ENCODE peak calls at places on chromosomes 12 and 14, in five cellular contexts. W is small intestine, R is right atrium auricular region, O is dorsolateral prefrontal cortex, G is mesendoderm. C is an unnamed sample. For H3K27me3, the result is how much of the 10 kb centered on the place peaks cover.

GRCh38 chr14:50832935-50833607 is 2.1 kb upstream of the NIN start:
- DNase-seq in W (no peak), R (no peak), O (no peak), G (no peak), C (no peak)

GRCh38 chr14:24430682-24431568 is 1.2 kb downstream of the KHNYN start:
- DNase-seq in W (no peak), R (peak), O (no peak), G (peak), C (peak)

GRCh38 chr14:32330356-32331226 is 1.5 kb downstream of the AKAP6 start:
- DNase-seq in W (no peak), R (no peak), O (no peak), G (no peak), C (no peak)

GRCh38 chr12:27468241-27468640 is 21.7 kb downstream of the SMCO2 start:
- DNase-seq in W (peak), R (no peak), O (no peak), G (no peak), C (no peak)

GRCh38 chr12:111238075-111238734 is 130.7 kb downstream of the PHETA1 start:
- DNase-seq in W (no peak), R (no peak), O (no peak), G (no peak), C (no peak)

GRCh38 chr14:83940253-83940652 is 1589.7 kb upstream of the FLRT2 start:
- DNase-seq in W (no peak), R (no peak), O (no peak), G (peak), C (no peak)

GRCh38 chr14:83384253-83384652 is 1850.6 kb upstream of the SEL1L start:
- DNase-seq in W (no peak), R (no peak), O (no peak), G (no peak), C (no peak)

GRCh38 chr14:99722741-99723140 is 38.6 kb downstream of the CYP46A1 start:
- DNase-seq in W (no peak), R (peak), O (peak), G (no peak), C (no peak)

GRCh38 chr14:65794674-65795279 is 382.2 kb downstream of the FUT8 start:
- DNase-seq in W (no peak), R (no peak), O (no peak), G (no peak), C (no peak)

GRCh38 chr12:57569858-57570257 is 20.0 kb downstream of the KIF5A start:
- DNase-seq in W (no peak), R (no peak), O (no peak), G (no peak), C (no peak)
- H3K27me3 ChIP-seq in W (under half), R (under half), O (under half), G (under half), C (under half)

DNA sequence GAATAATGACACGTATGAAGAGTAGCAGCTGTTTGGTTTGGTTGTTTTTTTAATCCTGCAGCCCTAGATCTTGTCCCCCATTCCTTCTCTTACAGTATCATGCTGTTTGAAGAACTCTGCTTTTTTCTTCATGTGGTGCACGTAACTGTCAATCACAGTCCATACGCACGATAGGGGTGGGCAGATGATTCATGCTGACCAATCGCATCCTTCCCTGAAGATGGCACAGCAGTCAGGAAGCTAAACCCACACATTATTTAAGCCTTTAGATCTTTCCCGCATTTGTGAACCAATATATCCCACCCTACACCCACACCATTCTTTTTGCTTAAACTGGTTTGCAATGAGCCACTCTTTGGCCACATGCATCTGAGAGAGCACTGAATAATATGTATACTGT is 158.9 kb upstream of the PLEKHA5 start:
- DNase-seq in W (no peak), R (no peak), O (no peak), G (peak), C (no peak)
- H3K27ac ChIP-seq in W (no peak), R (no peak), O (no peak), G (no peak), C (no peak)

DNA sequence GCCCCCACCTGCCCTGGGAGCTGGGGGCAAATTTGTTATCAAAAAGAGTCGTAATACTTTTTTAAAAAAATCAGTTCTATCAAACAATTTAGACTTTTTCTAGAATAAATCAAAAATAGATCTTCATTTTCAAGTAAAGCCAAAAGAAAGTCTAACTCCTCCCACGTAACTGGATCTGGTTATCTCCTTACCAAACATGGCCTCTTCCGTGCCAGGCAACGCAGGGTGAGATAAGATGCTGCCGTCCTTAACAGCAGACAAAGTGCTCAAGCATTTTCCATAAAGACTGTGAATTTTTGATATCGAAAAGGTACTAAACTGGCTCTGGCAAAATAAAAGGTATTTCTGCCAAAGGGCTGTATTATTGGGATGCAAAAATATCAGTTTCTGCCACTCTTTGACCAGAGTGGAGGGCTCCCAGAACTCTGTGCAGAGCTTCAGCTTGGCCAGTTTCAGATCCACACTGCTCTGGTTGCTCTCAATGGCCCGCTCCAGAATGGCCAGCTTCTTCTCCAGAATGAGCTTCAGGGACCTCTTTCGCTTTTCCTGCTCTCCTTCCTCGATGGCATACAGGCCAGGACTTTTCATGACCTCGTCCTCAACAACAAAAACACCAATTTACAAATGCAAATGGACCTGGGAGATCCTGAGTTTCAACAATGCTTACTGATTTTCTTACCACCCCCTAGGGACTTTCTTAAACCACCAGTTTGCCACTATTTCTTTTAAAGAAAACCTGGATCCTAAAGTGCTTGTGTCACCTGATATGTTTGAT is 29.0 kb downstream of the NRDE2 start:
- DNase-seq in W (peak), R (no peak), O (no peak), G (peak), C (no peak)
- H3K4me3 ChIP-seq in W (no peak), R (no peak), O (no peak), G (no peak), C (no peak)

GRCh38 chr12:50052544-50052943 is 4.9 kb upstream of the ASIC1 start:
- DNase-seq in W (no peak), R (no peak), O (no peak), G (no peak), C (no peak)

GRCh38 chr12:50049254-50050118 is 7.9 kb upstream of the ASIC1 start:
- DNase-seq in W (no peak), R (no peak), O (no peak), G (no peak), C (no peak)

GRCh38 chr12:50050410-50051280 is 6.8 kb upstream of the ASIC1 start:
- DNase-seq in W (peak), R (peak), O (no peak), G (peak), C (no peak)

GRCh38 chr12:50047693-50048250 is 9.6 kb upstream of the ASIC1 start:
- DNase-seq in W (no peak), R (no peak), O (no peak), G (no peak), C (no peak)

GRCh38 chr12:50050119-50050385 is 7.3 kb upstream of the ASIC1 start:
- DNase-seq in W (no peak), R (no peak), O (no peak), G (no peak), C (no peak)
- H3K27me3 ChIP-seq in W (under half), R (under half), O (under half), G (under half), C (under half)

DNA sequence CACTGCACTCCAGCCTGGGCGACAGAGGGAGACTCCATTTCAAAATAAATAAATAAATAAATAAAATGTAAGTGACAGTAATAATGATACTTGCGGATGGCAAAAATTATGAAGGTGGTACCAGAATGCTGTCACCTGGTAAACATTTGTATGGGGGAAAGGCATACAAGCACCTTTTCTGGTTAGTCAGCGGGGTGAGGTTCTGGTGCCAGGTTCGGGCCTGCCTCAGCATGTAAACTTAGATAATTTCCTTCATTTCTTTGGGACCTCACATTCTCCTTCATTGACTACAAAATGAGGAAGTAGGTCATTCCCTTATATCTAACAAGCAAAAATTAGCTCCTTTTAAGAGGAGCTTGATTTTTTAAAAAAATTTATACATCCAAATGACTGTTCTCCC is 10.8 kb downstream of the VTI1B start:
- DNase-seq in W (no peak), R (no peak), O (no peak), G (no peak), C (no peak)
- H3K27ac ChIP-seq in W (no peak), R (no peak), O (no peak), G (no peak), C (no peak)

GRCh38 chr12:130780325-130780724 is 58.7 kb downstream of the STX2 start:
- DNase-seq in W (no peak), R (no peak), O (no peak), G (no peak), C (no peak)

GRCh38 chr12:130778776-130779175 is 60.3 kb downstream of the STX2 start:
- DNase-seq in W (no peak), R (no peak), O (no peak), G (no peak), C (no peak)

GRCh38 chr12:130775953-130776856 is 60.1 kb upstream of the RIMBP2 start:
- DNase-seq in W (peak), R (peak), O (peak), G (peak), C (peak)

GRCh38 chr12:130780880-130781575 is 58.0 kb downstream of the STX2 start:
- DNase-seq in W (no peak), R (no peak), O (no peak), G (no peak), C (no peak)

DNA sequence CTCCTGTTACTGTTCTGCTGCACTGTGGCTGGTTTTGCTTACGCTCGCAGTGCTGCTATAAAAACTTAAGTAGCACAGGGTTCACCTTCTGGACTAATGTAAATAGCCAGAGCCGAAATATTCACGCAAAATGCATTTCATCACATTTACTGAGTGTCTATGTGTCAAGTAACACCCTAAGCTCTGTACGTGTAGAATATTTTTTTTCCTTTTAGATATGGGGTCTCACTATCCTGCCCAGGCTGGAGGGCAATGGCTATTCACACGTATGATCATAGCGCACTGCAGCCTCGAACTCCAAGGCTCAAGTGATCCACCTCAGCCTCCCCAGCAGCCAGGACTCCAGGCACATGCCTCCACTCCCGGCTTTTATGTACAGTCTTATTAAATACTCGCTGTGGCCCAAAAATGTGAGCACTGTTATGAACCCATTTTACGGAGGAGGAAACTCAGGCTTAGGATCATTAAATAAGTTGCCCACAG is 60.8 kb upstream of the RIMBP2 start:
- DNase-seq in W (no peak), R (no peak), O (no peak), G (no peak), C (no peak)
- H3K4me3 ChIP-seq in W (no peak), R (no peak), O (peak), G (no peak), C (no peak)

GRCh38 chr12:49347307-49348237 is 884 bp downstream of the DNAJC22 start:
- DNase-seq in W (peak), R (peak), O (peak), G (peak), C (peak)
- H3K27me3 ChIP-seq in W (under half), R (under half), O (under half), G (under half), C (under half)